ENCODE peak calls at places on chromosomes 5 and 9, in five cellular contexts. S is psoas muscle; X is body of pancreas; Z is BJ; U is CD8-positive, alpha-beta T cell. T is an unnamed sample.

GRCh38 chr5:153469423-153469822 is 21.0 kb upstream of the GRIA1 start:
- DNase-seq in U (no peak), X (no peak), S (no peak), Z (no peak), T (no peak)

GRCh38 chr5:135625961-135626360 is 47.2 kb upstream of the CXCL14 start:
- DNase-seq in Z (no peak), U (no peak), X (no peak), S (no peak), T (no peak)

GRCh38 chr9:86946712-86947145 is 577 bp downstream of the GAS1 start:
- DNase-seq in X (peak), S (no peak), U (peak), Z (no peak), T (no peak)

GRCh38 chr9:121672213-121672612 is 20.8 kb downstream of the DAB2IP start:
- DNase-seq in U (no peak), S (peak), X (peak), Z (no peak), T (no peak)

GRCh38 chr5:122258840-122259239 is 53.2 kb upstream of the SNCAIP start:
- DNase-seq in S (no peak), Z (no peak), U (no peak), X (no peak), T (no peak)

GRCh38 chr9:136182422-136182790 is 22.5 kb downstream of the LHX3 start:
- DNase-seq in S (no peak), X (no peak), U (no peak), Z (no peak), T (no peak)

GRCh38 chr5:60945760-60946253 is 802 bp downstream of the NDUFAF2 start:
- DNase-seq in S (peak), U (no peak), X (peak), Z (no peak), T (peak)

GRCh38 chr9:81737871-81738507 is 48.6 kb upstream of the TLE1 start:
- DNase-seq in S (no peak), U (no peak), X (peak), Z (peak), T (no peak)

GRCh38 chr9:104993291-104993963 is 65.5 kb upstream of the ABCA1 start:
- DNase-seq in Z (peak), X (peak), U (no peak), S (peak), T (no peak)

GRCh38 chr9:14895806-14896205 is 14.4 kb downstream of the FREM1 start:
- DNase-seq in Z (no peak), S (no peak), X (no peak), U (no peak), T (no peak)

GRCh38 chr5:159095882-159096554 is 3.7 kb downstream of the EBF1 start:
- DNase-seq in Z (no peak), X (no peak), S (no peak), U (no peak), T (no peak)

GRCh38 chr9:17330097-17330496 is 195.3 kb downstream of the CNTLN start:
- DNase-seq in S (no peak), Z (no peak), U (no peak), X (no peak), T (no peak)

GRCh38 chr5:756865-757345 is 27.6 kb downstream of the ZDHHC11B start:
- DNase-seq in U (peak), X (no peak), S (no peak), Z (no peak), T (no peak)

GRCh38 chr5:93723005-93723404 is 18.4 kb downstream of the POU5F2 start:
- DNase-seq in S (no peak), Z (no peak), U (no peak), X (no peak), T (peak)

GRCh38 chr9:107638922-107639321 is 149.4 kb upstream of the KLF4 start:
- DNase-seq in S (peak), X (peak), U (no peak), Z (peak), T (no peak)

GRCh38 chr9:128101690-128102089 is 25.8 kb downstream of the PTGES2 start:
- DNase-seq in Z (no peak), S (peak), U (no peak), X (no peak), T (no peak)

GRCh38 chr9:115630126-115630840 is 512.3 kb upstream of the TNC start:
- DNase-seq in S (no peak), X (no peak), Z (no peak), U (no peak), T (no peak)

GRCh38 chr5:130528474-130528873 is 624.2 kb downstream of the CHSY3 start:
- DNase-seq in Z (no peak), S (no peak), U (no peak), X (no peak), T (no peak)

GRCh38 chr5:125785407-125785806 is 637.8 kb upstream of the GRAMD2B start:
- DNase-seq in U (no peak), Z (no peak), X (no peak), S (no peak), T (no peak)

GRCh38 chr5:125786021-125786420 is 637.2 kb upstream of the GRAMD2B start:
- DNase-seq in Z (no peak), S (no peak), U (no peak), X (no peak), T (no peak)
- H3K4me3 ChIP-seq in Z (no peak), S (no peak), U (no peak), X (no peak), T (no peak)

GRCh38 chr5:149904293-149904886 is 40.2 kb downstream of the PDE6A start:
- DNase-seq in Z (no peak), S (no peak), U (no peak), X (no peak), T (no peak)

GRCh38 chr5:149900390-149900789 is 44.2 kb downstream of the PDE6A start:
- DNase-seq in U (no peak), X (no peak), Z (no peak), S (no peak), T (no peak)

GRCh38 chr5:149901511-149901910 is 43.1 kb downstream of the PDE6A start:
- DNase-seq in U (no peak), S (no peak), Z (no peak), X (no peak), T (no peak)

GRCh38 chr5:149903441-149903840 is 41.2 kb downstream of the PDE6A start:
- DNase-seq in Z (no peak), X (no peak), U (no peak), S (no peak), T (no peak)

GRCh38 chr5:149902177-149902576 is 42.4 kb downstream of the PDE6A start:
- DNase-seq in S (no peak), Z (no peak), U (no peak), X (no peak), T (no peak)
- TF ChIP-seq CTCF in S (no peak), Z (no peak), U (no peak), X (no peak), T (no peak)

GRCh38 chr5:83312672-83313071 is 158.9 kb upstream of the VCAN start:
- DNase-seq in S (no peak), U (no peak), Z (no peak), X (peak), T (no peak)

DNA sequence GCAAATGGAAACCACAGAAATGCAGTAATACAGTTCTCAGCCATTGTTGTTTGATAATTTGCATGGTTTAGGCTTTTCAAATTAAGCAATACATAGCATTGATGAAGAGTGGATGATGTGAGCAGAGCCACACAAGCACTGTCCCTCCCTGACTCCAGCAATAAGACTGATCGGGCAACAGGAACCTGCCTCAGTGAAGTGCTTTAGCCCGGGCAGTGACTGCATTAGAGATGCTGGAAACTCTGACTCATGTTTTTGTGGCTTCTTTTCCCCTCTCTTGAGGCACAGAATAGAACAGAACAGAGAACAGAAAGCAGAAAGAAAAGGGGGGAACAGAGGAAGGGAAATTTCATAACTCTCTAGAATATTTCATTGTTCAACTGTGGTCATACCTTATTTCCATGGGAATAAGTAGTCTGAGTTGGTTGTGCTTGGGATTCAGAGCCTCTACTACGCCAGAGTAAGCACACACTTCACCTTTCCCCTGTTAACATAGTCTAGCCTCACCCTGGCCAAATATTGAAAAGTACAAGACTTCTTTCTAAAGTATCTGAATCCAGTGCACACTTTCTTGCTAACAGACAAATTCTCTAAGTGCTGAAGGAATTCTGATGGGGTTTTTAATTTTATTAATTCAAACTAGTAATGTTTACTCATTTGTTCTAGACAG is 164.8 kb upstream of the VCAN start:
- DNase-seq in U (no peak), S (peak), X (peak), Z (peak), T (no peak)
- H3K4me3 ChIP-seq in U (no peak), S (no peak), X (no peak), Z (no peak), T (no peak)

GRCh38 chr5:14588758-14589543 is 7.4 kb downstream of the OTULINL start:
- DNase-seq in U (no peak), S (no peak), Z (no peak), X (peak), T (peak)
- TF ChIP-seq CTCF in U (no peak), S (no peak), Z (no peak), X (no peak), T (no peak)

DNA sequence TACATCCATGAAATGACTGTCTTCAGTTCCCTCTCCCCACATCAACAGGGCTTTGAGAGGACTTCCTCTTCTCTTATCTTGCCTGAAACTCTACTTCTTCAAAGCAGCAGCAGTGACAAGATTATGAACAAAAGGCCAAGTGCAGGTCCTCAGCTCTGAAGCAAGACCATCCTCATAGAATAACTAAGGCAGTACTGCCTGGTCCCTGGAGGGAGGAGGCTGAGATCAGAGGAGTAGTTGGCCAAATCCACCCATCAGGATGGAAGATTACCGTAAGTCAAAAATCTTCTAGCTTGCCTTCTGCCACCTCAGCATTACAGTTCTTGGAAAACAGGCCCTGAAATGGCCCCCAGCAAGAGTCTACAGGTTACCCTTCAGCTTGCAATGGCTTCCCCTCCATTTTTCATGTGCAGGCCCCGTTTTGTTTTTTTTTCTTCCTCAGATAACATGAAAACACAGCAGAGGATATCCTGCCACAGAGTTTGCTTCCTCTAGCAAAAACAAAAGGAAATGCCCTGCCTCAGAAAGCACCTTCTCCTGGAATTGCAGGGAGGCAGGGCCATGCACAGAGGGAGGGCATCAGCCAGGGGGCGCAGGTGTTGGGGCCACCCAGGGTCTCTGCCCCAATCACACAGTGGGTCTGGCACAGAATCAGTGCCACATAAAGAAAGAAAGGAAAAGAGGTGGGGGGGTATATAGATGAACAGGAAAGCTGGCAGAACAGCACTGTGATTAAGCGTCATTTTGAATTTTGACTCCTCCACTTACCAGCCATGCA is 40.0 kb downstream of the KLHL3 start:
- DNase-seq in X (no peak), U (peak), Z (no peak), S (no peak), T (no peak)
- H3K4me3 ChIP-seq in X (no peak), U (no peak), Z (no peak), S (no peak), T (no peak)

T was measured in LNCaP clone FGC.